ENCODE peak calls at places on chromosome 21, in seven cellular contexts. G, I, P, A, F, J and D are unnamed samples.

GRCh38 chr21:27480841-27481261 is 514.0 kb upstream of the ADAMTS5 start:
- DNase-seq in G (no peak), I (no peak), P (no peak), A (no peak), F (no peak), J (peak), D (peak)

GRCh38 chr21:37551406-37552355 is 185.1 kb downstream of the DYRK1A start:
- DNase-seq in G (no peak), I (peak), P (no peak), A (no peak), F (no peak), J (no peak), D (no peak)

GRCh38 chr21:20737227-20737626 is 261.0 kb upstream of the NCAM2 start:
- DNase-seq in G (no peak), I (no peak), P (no peak), A (no peak), F (no peak), J (no peak), D (no peak)

GRCh38 chr21:44303490-44303981 is 3.7 kb downstream of the PFKL start:
- DNase-seq in G (no peak), I (no peak), P (no peak), A (peak), F (no peak), J (no peak), D (no peak)

GRCh38 chr21:35350965-35351364 is 301.9 kb upstream of the RUNX1 start:
- DNase-seq in G (no peak), I (no peak), P (no peak), A (no peak), F (no peak), J (peak), D (no peak)

GRCh38 chr21:35111531-35111930 is 62.4 kb upstream of the RUNX1 start:
- DNase-seq in G (no peak), I (no peak), P (no peak), A (no peak), F (no peak), J (no peak), D (no peak)

GRCh38 chr21:16195476-16195875 is 465.7 kb downstream of the USP25 start:
- DNase-seq in G (no peak), I (peak), P (no peak), A (no peak), F (no peak), J (peak), D (no peak)

GRCh38 chr21:29378814-29379213 is 80.1 kb downstream of the BACH1 start:
- DNase-seq in G (no peak), I (peak), P (no peak), A (no peak), F (no peak), J (peak), D (no peak)

GRCh38 chr21:44732956-44733355 is 21.6 kb upstream of the TSPEAR start:
- DNase-seq in G (no peak), I (no peak), P (no peak), A (no peak), F (no peak), J (no peak), D (no peak)

GRCh38 chr21:36692125-36692843 is 6.6 kb upstream of the SIM2 start:
- DNase-seq in G (no peak), I (no peak), P (no peak), A (no peak), F (no peak), J (no peak), D (no peak)

GRCh38 chr21:36909901-36910561 is 56.4 kb downstream of the HLCS start:
- DNase-seq in G (no peak), I (peak), P (no peak), A (no peak), F (peak), J (peak), D (peak)

GRCh38 chr21:27796106-27796505 is 829.2 kb upstream of the ADAMTS5 start:
- DNase-seq in G (no peak), I (peak), P (no peak), A (no peak), F (no peak), J (peak), D (no peak)

GRCh38 chr21:29718081-29718815 is 221.5 kb downstream of the GRIK1 start:
- DNase-seq in G (no peak), I (peak), P (no peak), A (no peak), F (no peak), J (peak), D (no peak)

GRCh38 chr21:10273196-10273595 is 248.2 kb upstream of the TPTE start:
- DNase-seq in G (no peak), I (peak), P (no peak), A (no peak), F (no peak), J (no peak), D (no peak)

GRCh38 chr21:34897828-34898227 is 151.3 kb downstream of the RUNX1 start:
- DNase-seq in G (no peak), I (no peak), P (no peak), A (no peak), F (no peak), J (no peak), D (no peak)

DNA sequence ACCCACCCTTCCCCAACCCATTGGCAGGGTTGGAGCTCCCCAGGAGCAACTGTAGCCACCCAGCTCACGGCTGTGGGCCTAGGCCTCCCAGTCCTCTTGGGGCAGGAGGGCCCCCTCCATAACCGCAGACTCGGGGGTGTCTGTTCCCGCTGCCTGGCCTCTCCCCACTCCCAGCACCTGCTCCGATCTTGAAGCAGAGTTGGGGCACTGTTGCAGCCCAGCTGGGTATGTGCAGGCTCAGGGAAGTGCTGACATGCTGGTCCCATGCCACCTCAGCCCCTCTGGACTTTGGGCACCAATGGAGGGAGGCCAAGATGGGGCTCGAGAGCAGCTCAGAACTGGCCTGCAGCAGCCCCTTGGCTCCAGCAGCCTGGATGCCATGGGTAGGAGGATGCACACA is 54.8 kb upstream of the KRTAP11-1 start:
- DNase-seq in G (no peak), I (no peak), P (peak), A (no peak), F (no peak), J (no peak), D (no peak)
- TF ChIP-seq CTCF in G (no peak), I (no peak), P (no peak), A (no peak), F (no peak), J (no peak), D (no peak)

GRCh38 chr21:19326581-19327319 is 923.2 kb upstream of the TMPRSS15 start:
- DNase-seq in G (no peak), I (no peak), P (no peak), A (no peak), F (no peak), J (no peak), D (no peak)

GRCh38 chr21:19321688-19322087 is 918.1 kb upstream of the TMPRSS15 start:
- DNase-seq in G (no peak), I (no peak), P (no peak), A (no peak), F (no peak), J (no peak), D (no peak)

DNA sequence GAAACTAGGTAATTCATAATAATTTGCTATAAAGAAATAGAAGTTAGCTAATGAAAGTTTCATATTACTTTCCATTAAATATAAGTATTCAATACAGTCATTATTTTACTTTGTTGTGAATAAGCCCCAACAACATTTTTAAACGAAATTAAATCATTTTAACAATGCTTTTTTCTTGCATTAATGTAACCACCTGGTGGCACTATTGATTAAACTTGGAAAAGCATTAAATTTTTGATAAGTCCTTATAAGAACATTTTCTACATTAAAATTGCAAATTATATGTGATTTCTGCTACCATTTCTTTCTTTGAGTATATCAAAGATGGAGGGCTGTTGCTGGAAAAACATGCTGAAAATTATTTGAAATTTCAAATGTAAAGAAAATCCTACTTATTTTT is 918.8 kb upstream of the TMPRSS15 start:
- DNase-seq in G (no peak), I (peak), P (no peak), A (no peak), F (no peak), J (no peak), D (no peak)
- TF ChIP-seq CTCF in G (no peak), I (no peak), P (no peak), A (peak), F (no peak), J (no peak), D (no peak)

DNA sequence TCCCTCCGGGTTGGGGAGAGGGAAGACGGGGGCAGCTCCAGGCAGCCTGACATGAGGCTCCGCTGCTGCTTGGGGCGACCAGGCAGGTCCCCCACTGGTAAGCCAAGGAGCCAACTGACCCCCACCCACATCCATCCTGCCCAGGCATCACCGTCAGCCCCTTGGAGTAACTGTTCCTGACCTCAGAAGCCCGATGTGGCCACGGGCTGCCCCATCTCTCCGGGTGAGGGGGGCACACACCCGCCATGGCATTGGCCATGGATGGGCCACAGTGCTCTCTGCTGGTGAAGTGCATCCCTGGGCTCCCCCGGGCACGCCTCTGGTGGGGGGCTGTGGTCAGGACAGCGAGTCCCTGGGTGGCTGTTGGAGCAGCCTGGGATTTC is 100.0 kb downstream of the CRYAA start:
- DNase-seq in G (no peak), I (no peak), P (no peak), A (no peak), F (no peak), J (no peak), D (no peak)
- TF ChIP-seq CTCF in G (no peak), I (no peak), P (no peak), A (no peak), F (no peak), J (no peak), D (no peak)

GRCh38 chr21:32690085-32690484 is 37.7 kb downstream of the SYNJ1 start:
- DNase-seq in G (no peak), I (no peak), P (no peak), A (no peak), F (no peak), J (peak), D (no peak)

GRCh38 chr21:32693581-32693980 is 34.2 kb downstream of the SYNJ1 start:
- DNase-seq in G (no peak), I (no peak), P (no peak), A (no peak), F (no peak), J (no peak), D (no peak)

GRCh38 chr21:32682696-32683474 is 44.9 kb downstream of the SYNJ1 start:
- DNase-seq in G (no peak), I (no peak), P (no peak), A (no peak), F (no peak), J (no peak), D (no peak)

DNA sequence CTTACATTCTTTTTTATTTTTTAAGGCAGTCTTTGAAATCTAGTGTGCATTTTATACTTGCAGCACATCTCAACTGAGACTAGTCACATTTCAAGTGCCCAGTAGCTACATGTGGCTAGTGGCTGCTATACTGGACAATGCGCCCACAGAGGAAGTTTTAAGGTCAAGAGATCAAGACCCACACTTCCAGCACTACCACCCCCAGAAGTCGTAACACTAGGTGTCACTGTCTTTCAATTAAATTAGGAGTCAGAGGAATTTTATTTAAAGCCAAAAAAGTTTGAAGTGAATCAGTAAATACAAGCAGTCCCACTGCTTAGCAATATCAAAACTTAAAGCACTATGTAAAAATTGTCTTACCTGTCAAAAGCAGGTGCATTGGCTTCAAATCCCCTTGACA is 39.9 kb downstream of the SYNJ1 start:
- DNase-seq in G (no peak), I (no peak), P (no peak), A (peak), F (no peak), J (no peak), D (no peak)
- TF ChIP-seq CTCF in G (no peak), I (no peak), P (no peak), A (peak), F (no peak), J (no peak), D (no peak)

GRCh38 chr21:18801468-18801867 is 397.9 kb upstream of the TMPRSS15 start:
- DNase-seq in G (peak), I (no peak), P (no peak), A (no peak), F (no peak), J (no peak), D (no peak)
- TF ChIP-seq CTCF in G (no peak), I (no peak), P (no peak), A (peak), F (no peak), J (no peak), D (no peak)

DNA sequence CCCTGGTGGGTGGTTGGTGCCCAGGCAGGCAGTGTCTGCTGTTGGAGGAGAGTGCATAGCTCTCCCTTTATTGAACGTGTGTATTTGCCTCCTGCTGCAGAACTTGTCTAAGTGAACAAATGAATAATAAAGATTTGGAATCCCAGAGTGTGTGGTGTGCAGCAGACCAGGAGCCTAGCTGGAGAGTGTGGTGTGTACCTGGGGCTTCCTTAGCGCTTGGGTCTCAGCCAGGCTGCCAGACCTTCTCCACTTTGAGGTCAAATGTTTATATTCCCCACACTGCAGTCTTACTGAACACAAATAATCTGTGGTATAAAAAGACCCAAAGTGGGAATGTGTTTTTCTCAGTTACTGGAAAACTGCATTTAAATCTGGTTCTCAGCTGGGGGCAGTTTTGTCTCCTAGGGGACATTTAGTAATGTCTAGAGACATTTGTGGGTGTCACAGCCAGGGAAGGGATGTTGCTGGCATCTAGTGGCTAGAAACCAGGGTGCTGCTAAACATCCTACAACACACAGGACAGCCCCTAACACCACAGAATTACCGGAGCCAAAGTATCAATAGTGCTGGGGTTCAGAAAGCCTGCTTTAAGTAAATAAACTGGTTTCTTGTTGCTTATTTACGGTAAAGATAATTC is 23.6 kb downstream of the SLC37A1 start:
- DNase-seq in G (peak), I (peak), P (no peak), A (peak), F (no peak), J (no peak), D (no peak)
- TF ChIP-seq CTCF in G (no peak), I (peak), P (no peak), A (peak), F (no peak), J (peak), D (peak)

DNA sequence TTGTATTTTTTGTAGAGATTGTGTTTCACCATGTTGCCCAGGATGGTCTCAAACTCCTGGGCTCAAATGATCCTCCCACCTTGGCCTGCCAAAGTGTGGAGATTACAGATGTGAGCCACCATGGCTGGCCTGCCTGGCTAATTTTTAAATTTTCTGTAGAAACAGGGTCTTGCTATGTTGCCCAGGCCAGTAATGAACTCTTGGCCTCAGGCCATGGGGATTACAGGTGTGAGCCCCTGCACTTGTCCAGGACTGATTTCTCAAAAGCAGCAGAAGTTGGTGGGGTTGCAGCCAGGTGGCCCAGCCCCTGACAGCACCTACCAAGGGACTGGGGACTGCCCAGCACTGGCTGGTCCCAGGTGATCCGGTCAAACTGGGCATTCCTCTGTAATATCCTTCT is 44.1 kb upstream of the CXADR start:
- DNase-seq in G (no peak), I (no peak), P (no peak), A (no peak), F (no peak), J (no peak), D (no peak)
- TF ChIP-seq CTCF in G (no peak), I (no peak), P (no peak), A (no peak), F (no peak), J (no peak), D (no peak)

GRCh38 chr21:14376854-14377253 is 6.1 kb downstream of the HSPA13 start:
- DNase-seq in G (no peak), I (no peak), P (no peak), A (peak), F (no peak), J (no peak), D (no peak)
- TF ChIP-seq CTCF in G (no peak), I (no peak), P (no peak), A (peak), F (no peak), J (no peak), D (no peak)

DNA sequence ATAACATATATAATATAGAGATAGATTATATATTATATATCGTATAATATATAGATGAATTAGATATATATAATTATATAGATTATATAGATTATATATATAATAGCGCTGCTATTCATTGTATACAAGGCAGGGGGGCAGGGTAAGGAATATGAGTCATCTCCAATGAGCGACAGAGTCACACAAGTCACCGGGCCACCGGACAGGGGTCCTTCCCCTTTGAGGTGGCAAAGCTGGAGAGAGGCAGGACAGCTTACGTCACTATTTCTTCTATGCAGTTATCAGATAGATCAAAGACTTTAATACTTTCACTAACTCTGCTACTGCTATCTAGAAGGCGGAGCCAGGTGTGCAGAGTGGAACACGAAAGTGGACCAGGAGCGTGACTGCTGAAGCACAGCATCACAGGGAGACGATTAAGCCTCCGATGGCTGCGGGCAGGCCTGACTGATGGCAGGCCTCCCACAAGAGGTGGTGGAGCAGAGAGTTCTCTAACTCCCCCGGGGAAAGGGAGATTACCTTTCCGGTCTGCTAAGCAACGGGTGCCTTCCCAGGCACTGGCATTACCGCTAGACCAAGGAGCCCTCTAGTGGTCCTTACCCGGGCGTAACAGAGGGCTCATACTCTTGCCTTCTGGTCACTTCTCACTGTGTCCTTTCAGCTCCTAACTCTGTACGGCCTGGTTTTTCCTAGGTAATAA is 2154.7 kb downstream of the MRPL39 start:
- DNase-seq in G (peak), I (no peak), P (no peak), A (no peak), F (no peak), J (no peak), D (no peak)
- TF ChIP-seq CTCF in G (no peak), I (no peak), P (no peak), A (no peak), F (no peak), J (no peak), D (no peak)

DNA sequence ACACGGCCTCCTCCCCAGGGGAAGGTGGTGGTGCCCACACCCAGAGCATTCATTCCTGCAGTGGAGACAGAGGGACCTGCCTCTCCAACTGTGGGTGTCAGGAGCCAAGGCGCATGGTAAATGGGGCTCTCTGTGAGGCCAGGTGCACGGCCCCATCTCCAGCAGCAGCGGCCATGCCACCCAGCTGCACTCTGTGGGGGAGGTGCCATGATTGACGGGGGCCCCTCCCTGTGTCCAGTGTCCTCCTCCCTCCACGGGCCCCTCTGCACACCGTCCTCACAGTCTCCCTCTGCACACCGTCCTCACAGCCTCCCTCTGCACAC is 83.6 kb upstream of the COL6A1 start:
- DNase-seq in G (no peak), I (no peak), P (peak), A (no peak), F (no peak), J (no peak), D (no peak)
- TF ChIP-seq CTCF in G (no peak), I (no peak), P (no peak), A (no peak), F (no peak), J (no peak), D (no peak)